ENCODE peak calls at places on chromosomes 13 and 19, in six cellular contexts. S, Y, N, R, D and G are unnamed samples.

GRCh38 chr13:79281335-79281734 is 124.7 kb downstream of the RBM26 start:
- DNase-seq in S (no peak), Y (peak), N (no peak), R (no peak), D (no peak), G (no peak)

GRCh38 chr13:107743100-107743499 is 472.2 kb downstream of the LIG4 start:
- DNase-seq in S (no peak), Y (no peak), N (peak), R (no peak), D (no peak), G (no peak)

GRCh38 chr13:62014299-62014698 is 598.6 kb upstream of the PCDH20 start:
- DNase-seq in S (no peak), Y (no peak), N (peak), R (no peak), D (no peak), G (no peak)

GRCh38 chr19:17741456-17741855 is 9.8 kb upstream of the FCHO1 start:
- DNase-seq in S (no peak), Y (no peak), N (no peak), R (no peak), D (no peak), G (no peak)

GRCh38 chr19:48969276-48970138 is 4.4 kb downstream of the FTL start:
- DNase-seq in S (no peak), Y (no peak), N (no peak), R (no peak), D (no peak), G (no peak)

GRCh38 chr13:109803822-109804221 is 17.4 kb upstream of the IRS2 start:
- DNase-seq in S (no peak), Y (no peak), N (no peak), R (no peak), D (no peak), G (no peak)

GRCh38 chr13:49877629-49878218 is 58.4 kb downstream of the SPRYD7 start:
- DNase-seq in S (no peak), Y (peak), N (peak), R (no peak), D (no peak), G (no peak)

GRCh38 chr13:68851026-68851425 is 1256.6 kb upstream of the ATXN8OS start:
- DNase-seq in S (no peak), Y (no peak), N (peak), R (no peak), D (no peak), G (no peak)

GRCh38 chr19:39112338-39112890 is 13.2 kb upstream of the PAK4 start:
- DNase-seq in S (no peak), Y (no peak), N (peak), R (no peak), D (peak), G (no peak)

GRCh38 chr19:12783849-12784393 is 7.4 kb upstream of the JUNB start:
- DNase-seq in S (no peak), Y (no peak), N (no peak), R (peak), D (peak), G (peak)
- H3K4me3 ChIP-seq in S (no peak), Y (no peak), N (no peak), R (no peak), D (no peak), G (no peak)

GRCh38 chr13:32254916-32255743 is 60.0 kb downstream of the ZAR1L start:
- DNase-seq in S (no peak), Y (no peak), N (no peak), R (no peak), D (no peak), G (no peak)

GRCh38 chr13:32255744-32256120 is 59.4 kb downstream of the ZAR1L start:
- DNase-seq in S (no peak), Y (no peak), N (no peak), R (no peak), D (no peak), G (no peak)

GRCh38 chr13:32259116-32259515 is 56.0 kb downstream of the ZAR1L start:
- DNase-seq in S (no peak), Y (no peak), N (no peak), R (no peak), D (no peak), G (no peak)

GRCh38 chr13:32256243-32256642 is 58.9 kb downstream of the ZAR1L start:
- DNase-seq in S (no peak), Y (no peak), N (no peak), R (no peak), D (no peak), G (no peak)

GRCh38 chr13:32257649-32258048 is 57.5 kb downstream of the ZAR1L start:
- DNase-seq in S (no peak), Y (no peak), N (no peak), R (no peak), D (no peak), G (no peak)
- H3K27ac ChIP-seq in S (no peak), Y (no peak), N (no peak), R (no peak), D (no peak), G (no peak)

GRCh38 chr13:33678906-33679657 is 138.9 kb upstream of the RFC3 start:
- DNase-seq in S (peak), Y (no peak), N (peak), R (peak), D (peak), G (peak)
- H3K4me3 ChIP-seq in S (peak), Y (no peak), N (no peak), R (no peak), D (no peak), G (no peak)

GRCh38 chr19:6378036-6378435 is 2.3 kb upstream of the PSPN start:
- DNase-seq in S (no peak), Y (peak), N (peak), R (peak), D (no peak), G (peak)
- H3K27ac ChIP-seq in S (no peak), Y (no peak), N (no peak), R (peak), D (peak), G (peak)

GRCh38 chr13:76331948-76332712 is 554.1 kb downstream of the KCTD12 start:
- DNase-seq in S (no peak), Y (no peak), N (peak), R (no peak), D (no peak), G (no peak)
- H3K4me3 ChIP-seq in S (no peak), Y (no peak), N (no peak), R (no peak), D (no peak), G (no peak)

DNA sequence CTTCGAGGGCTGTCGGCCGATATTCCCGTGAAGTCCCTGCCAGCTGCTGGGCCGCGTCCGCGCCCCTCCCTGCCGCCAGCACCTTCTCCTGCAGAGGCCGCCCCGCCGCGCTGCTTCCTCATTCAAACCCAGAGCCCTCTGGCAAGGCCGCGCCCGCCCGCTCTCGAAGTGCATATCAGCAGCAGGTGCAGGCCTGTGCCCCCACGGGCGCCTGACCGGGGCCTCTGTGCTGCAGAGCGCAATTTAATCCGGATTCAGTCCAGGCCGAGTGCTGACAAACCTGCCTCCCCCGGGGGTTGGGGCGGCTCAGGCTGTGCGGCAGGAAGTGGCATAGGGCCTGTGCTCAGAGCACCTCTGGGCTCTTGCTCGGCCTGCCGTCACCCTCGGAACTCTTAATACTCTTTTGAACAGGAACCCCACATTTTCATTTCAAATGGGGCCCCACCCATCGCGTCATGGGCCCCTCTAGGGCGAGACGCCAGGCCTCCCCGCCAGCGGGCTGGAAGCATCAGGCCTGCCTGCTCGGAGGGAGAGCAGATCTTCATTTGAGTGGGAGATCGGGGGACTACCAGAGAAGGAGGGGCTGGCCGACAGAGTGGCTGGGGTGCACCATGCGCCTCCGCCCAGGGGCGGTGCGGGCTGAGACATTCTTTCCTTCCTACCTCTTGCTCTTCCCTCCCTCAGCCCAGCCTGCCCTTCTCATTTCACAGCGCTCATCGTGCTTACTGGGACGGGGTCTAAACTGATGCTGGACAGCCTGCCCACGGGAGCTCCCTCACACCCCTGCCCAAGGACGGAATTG is 125.7 kb downstream of the TNFRSF19 start:
- DNase-seq in S (no peak), Y (no peak), N (no peak), R (no peak), D (no peak), G (peak)
- H3K27ac ChIP-seq in S (peak), Y (no peak), N (no peak), R (no peak), D (no peak), G (no peak)

GRCh38 chr13:95605426-95606125 is 38.9 kb downstream of the DZIP1 start:
- DNase-seq in S (no peak), Y (no peak), N (no peak), R (no peak), D (no peak), G (peak)

GRCh38 chr13:95601906-95602305 is 42.6 kb downstream of the DZIP1 start:
- DNase-seq in S (no peak), Y (no peak), N (no peak), R (no peak), D (no peak), G (no peak)

GRCh38 chr13:95604534-95604915 is 40.0 kb downstream of the DZIP1 start:
- DNase-seq in S (no peak), Y (no peak), N (peak), R (no peak), D (no peak), G (no peak)

GRCh38 chr13:95603887-95604533 is 40.5 kb downstream of the DZIP1 start:
- DNase-seq in S (no peak), Y (no peak), N (peak), R (no peak), D (peak), G (peak)

DNA sequence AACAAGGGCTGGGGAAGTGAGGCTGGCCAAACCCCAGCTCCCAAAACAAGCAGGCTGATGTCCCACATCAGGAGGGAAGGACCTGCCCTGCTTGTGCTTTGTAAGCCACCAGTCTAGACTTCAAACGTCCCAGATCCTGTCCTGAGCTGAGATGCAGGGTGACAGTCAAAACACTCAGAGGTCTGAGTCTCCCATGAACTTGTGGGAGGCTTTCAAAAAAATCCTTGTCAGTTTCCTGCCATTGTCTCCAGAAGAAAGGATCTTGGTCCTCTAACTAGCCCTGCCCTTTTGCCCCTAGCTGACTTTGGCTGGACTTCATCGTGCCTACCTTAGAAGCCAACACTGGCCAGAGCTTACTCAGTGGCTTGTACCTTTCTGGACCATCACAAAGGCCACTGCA is 43.3 kb downstream of the DZIP1 start:
- DNase-seq in S (no peak), Y (no peak), N (no peak), R (no peak), D (no peak), G (no peak)
- H3K4me3 ChIP-seq in S (no peak), Y (no peak), N (no peak), R (no peak), D (no peak), G (no peak)

GRCh38 chr13:96984061-96984508 is 10.2 kb downstream of the OXGR1 start:
- DNase-seq in S (peak), Y (peak), N (no peak), R (peak), D (peak), G (peak)
- H3K27ac ChIP-seq in S (no peak), Y (no peak), N (no peak), R (peak), D (peak), G (no peak)